ENCODE peak calls at places on chromosomes 5 and 9, in six cellular contexts. L is A549, C is H1, J is HCT116, G is endothelial cell of umbilical vein, P is GM12878. N is an unnamed sample.

GRCh38 chr5:143182901-143183820 is 220.3 kb downstream of the NR3C1 start:
- DNase-seq in L (peak; percentile 23), C (no peak), J (no peak), G (peak; percentile 70), P (peak; percentile 84), N (peak; percentile 94)

GRCh38 chr9:27351438-27351837 is 54.5 kb upstream of the EQTN start:
- DNase-seq in L (no peak), C (no peak), J (no peak), G (no peak), P (no peak), N (no peak)

GRCh38 chr9:108142142-108142503 is 652.6 kb upstream of the KLF4 start:
- DNase-seq in L (no peak), C (no peak), J (no peak), G (no peak), P (no peak), N (no peak)

GRCh38 chr9:126984969-126985368 is 70.4 kb downstream of the RALGPS1 start:
- DNase-seq in L (peak; percentile 56), C (no peak), J (peak; percentile 26), G (no peak), P (no peak), N (no peak)

GRCh38 chr5:138725153-138725884 is 27.9 kb upstream of the CTNNA1 start:
- DNase-seq in L (peak; percentile 29), C (peak; percentile 81), J (peak; percentile 86), G (peak; percentile 42), P (no peak), N (peak; percentile 85)

GRCh38 chr9:128390813-128391711 is 19.9 kb downstream of the URM1 start:
- DNase-seq in L (no peak), C (no peak), J (no peak), G (no peak), P (no peak), N (no peak)

GRCh38 chr5:97208714-97209113 is 25.7 kb upstream of the RIOK2 start:
- DNase-seq in L (no peak), C (no peak), J (no peak), G (no peak), P (no peak), N (no peak)

GRCh38 chr5:33379757-33380156 is 61.0 kb upstream of the TARS1 start:
- DNase-seq in L (peak; percentile 31), C (peak; percentile 58), J (peak; percentile 23), G (peak; percentile 56), P (no peak), N (peak; percentile 57)

GRCh38 chr5:54743997-54744788 is 226.6 kb downstream of the SNX18 start:
- DNase-seq in L (peak; percentile 16), C (peak; percentile 44), J (no peak), G (peak; percentile 73), P (peak; percentile 45), N (peak; percentile 80)

GRCh38 chr9:93308676-93309075 is 124.7 kb downstream of the WNK2 start:
- DNase-seq in L (no peak), C (no peak), J (no peak), G (no peak), P (no peak), N (no peak)

GRCh38 chr9:118701985-118702384 is 667.2 kb downstream of the BRINP1 start:
- DNase-seq in L (no peak), C (no peak), J (no peak), G (no peak), P (no peak), N (no peak)

GRCh38 chr9:69885474-69885929 is 64.9 kb downstream of the CFAP95 start:
- DNase-seq in L (peak; percentile 71), C (no peak), J (no peak), G (peak; percentile 67), P (no peak), N (no peak)

GRCh38 chr9:69317894-69318293 is 7.1 kb upstream of the ENTREP1 start:
- DNase-seq in L (no peak), C (no peak), J (no peak), G (no peak), P (peak; percentile 7), N (no peak)

GRCh38 chr9:83133316-83133715 is 70.4 kb upstream of the RASEF start:
- DNase-seq in L (no peak), C (no peak), J (no peak), G (no peak), P (no peak), N (no peak)

GRCh38 chr5:59816901-59817300 is 76.6 kb downstream of the PDE4D start:
- DNase-seq in L (no peak), C (no peak), J (no peak), G (no peak), P (no peak), N (no peak)

GRCh38 chr9:110089681-110090370 is 118.1 kb downstream of the C9orf152 start:
- DNase-seq in L (no peak), C (no peak), J (no peak), G (peak; percentile 77), P (no peak), N (no peak)

DNA sequence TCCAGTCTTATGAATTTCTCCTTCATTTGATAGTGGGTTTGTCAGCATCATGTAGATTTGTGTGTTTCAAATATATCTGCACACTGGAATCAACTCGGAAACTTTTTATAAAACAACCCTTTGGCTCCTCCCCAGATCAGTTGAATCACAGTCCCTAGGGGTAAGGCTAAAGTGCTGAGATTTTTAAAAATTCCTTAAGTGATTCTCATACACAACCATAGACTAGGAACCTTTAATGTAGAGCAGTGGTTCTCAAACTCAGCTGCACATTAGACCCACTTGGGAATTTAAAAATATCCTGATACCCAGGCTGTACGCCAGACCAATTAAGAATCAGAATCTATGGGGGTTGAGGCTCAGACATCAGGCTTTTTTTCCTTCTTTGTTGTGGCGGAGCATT is 17.6 kb upstream of the JAK2 start:
- DNase-seq in L (no peak), C (no peak), J (no peak), G (no peak), P (no peak), N (no peak)
- H3K4me3 ChIP-seq in L (no peak overlapping the region), C (no peak overlapping the region), J (no peak overlapping the region), G (no peak overlapping the region), P (no peak overlapping the region), N (no peak overlapping the region)

GRCh38 chr5:135376961-135377621 is 21.9 kb downstream of the MACROH2A1 start:
- DNase-seq in L (no peak), C (no peak), J (no peak), G (peak; percentile 66), P (no peak), N (peak; percentile 18)
- TF ChIP-seq MAX in L (no peak), C (no peak), J (no peak), G (no peak), P (no peak), N (no peak)

DNA sequence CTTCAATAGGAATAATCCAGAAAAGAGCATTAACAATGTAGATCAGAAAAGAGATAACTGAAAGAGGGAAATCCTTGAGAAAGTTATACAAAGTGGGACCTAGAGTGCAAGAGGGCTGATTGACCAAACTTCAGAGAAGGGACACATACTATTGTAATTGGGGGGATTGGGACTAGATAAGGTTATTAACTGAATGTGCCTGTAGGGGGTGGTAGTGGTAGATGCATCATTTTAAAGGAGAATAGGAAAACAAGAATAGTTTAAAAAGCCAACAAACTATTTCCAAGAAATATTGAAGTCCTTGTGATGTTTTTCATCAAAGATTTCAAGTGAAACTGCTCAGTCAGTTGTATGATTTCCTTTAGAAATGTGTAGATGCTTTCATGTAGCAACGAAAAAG is 468.5 kb downstream of the TAF11L14 start:
- DNase-seq in L (no peak), C (no peak), J (no peak), G (no peak), P (no peak), N (peak; percentile 7)
- TF ChIP-seq CTCF in L (no peak), C (no peak), J (no peak), G (no peak), P (no peak), N (no peak)

GRCh38 chr9:97635026-97635425 is 1.4 kb downstream of the NCBP1 start:
- DNase-seq in L (no peak), C (no peak), J (no peak), G (no peak), P (no peak), N (no peak)

GRCh38 chr9:97633859-97634485 is 351 bp downstream of the NCBP1 start:
- DNase-seq in L (no peak), C (no peak), J (no peak), G (peak; percentile 36), P (no peak), N (no peak)

GRCh38 chr9:97638666-97639065 is 5.0 kb downstream of the NCBP1 start:
- DNase-seq in L (peak; percentile 17), C (no peak), J (no peak), G (no peak), P (no peak), N (peak; percentile 42)

GRCh38 chr9:97640290-97640689 is 6.7 kb downstream of the NCBP1 start:
- DNase-seq in L (no peak), C (no peak), J (no peak), G (no peak), P (no peak), N (no peak)

DNA sequence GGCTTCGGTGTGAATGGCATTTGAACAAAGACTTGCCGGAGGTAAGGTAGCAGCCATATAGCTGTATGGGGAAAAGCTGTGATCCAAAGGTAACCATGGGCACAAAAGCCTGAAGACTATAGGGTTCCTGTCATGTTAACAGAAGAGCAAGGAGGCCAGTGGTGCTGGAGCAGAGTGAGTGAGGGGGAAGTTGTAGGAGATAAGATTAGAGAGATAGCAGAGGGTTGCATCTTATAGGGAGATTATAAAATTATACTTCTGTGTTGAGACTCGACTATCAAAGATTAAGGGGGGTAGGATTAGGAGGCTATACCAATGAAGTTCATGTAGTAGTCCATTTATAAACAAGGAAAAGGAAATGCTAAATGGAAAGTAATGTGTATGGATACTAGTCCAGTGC is 3.3 kb downstream of the NCBP1 start:
- DNase-seq in L (no peak), C (no peak), J (no peak), G (no peak), P (no peak), N (peak; percentile 28)
- H3K4me3 ChIP-seq in L (no peak overlapping the region), C (no peak overlapping the region), J (no peak overlapping the region), G (no peak overlapping the region), P (peak overlapping the region; percentile 53), N (peak overlapping the region; percentile 29)

GRCh38 chr9:84294551-84294950 is 46.0 kb downstream of the SLC28A3 start:
- DNase-seq in L (peak; percentile 5), C (no peak), J (no peak), G (no peak), P (no peak), N (no peak)

GRCh38 chr9:84296146-84296843 is 44.3 kb downstream of the SLC28A3 start:
- DNase-seq in L (peak; percentile 15), C (no peak), J (no peak), G (no peak), P (peak; percentile 66), N (peak; percentile 46)

GRCh38 chr9:84293001-84293798 is 47.4 kb downstream of the SLC28A3 start:
- DNase-seq in L (no peak), C (no peak), J (no peak), G (no peak), P (peak; percentile 67), N (peak; percentile 64)

GRCh38 chr9:84300271-84300670 is 40.3 kb downstream of the SLC28A3 start:
- DNase-seq in L (no peak), C (no peak), J (no peak), G (no peak), P (no peak), N (no peak)

DNA sequence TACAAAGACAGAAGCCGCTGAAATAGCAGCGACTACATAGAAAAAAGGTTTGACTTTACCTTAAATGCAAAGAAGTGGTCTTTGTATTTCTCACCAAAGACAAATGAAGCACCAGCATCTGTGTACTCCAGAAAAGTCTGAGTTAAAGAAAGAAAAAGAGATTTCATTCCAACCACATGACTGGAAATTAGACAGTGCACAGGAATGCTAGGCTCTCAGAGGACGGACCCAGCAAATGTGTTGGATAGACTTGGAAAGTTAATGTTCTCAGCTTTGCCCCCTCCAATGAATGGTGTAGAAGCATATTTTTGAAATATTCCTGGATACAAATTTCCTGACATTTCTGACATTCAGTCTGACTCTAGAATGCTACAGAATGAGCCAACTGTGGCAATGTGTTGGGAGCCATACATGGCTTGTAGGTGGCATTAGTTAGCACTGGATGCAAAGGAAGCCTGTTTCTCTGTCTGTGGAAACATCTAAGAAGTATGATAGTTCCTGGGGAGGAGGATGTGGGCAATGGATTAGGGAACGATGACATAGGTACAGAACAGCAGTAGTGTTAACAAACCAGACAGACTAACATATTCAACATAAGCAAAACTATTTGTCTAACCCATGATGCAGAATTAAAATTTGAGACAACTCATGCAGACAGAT is 43.3 kb downstream of the SLC28A3 start:
- DNase-seq in L (no peak), C (no peak), J (no peak), G (no peak), P (no peak), N (no peak)
- TF ChIP-seq MAX in L (no peak), C (no peak), J (no peak), G (no peak), P (no peak), N (no peak)